ENCODE peak calls at places on chromosomes 11 and 22, in ten cellular contexts. E is brain microvascular endothelial cell, J is choroid plexus epithelial cell, T is stomach, G is fibroblast of lung, W is body of pancreas, K is GM06990, A is AG04450, S is fibroblast of mammary gland, R is upper lobe of right lung. L is an unnamed sample.

GRCh38 chr22:45804319-45804985 is 132.8 kb downstream of the ATXN10 start:
- DNase-seq in J (no peak), E (no peak), T (no peak), K (no peak), R (no peak), G (no peak), S (no peak), A (no peak), W (no peak), L (no peak)

GRCh38 chr11:108538022-108538424 is 39.8 kb upstream of the POGLUT3 start:
- DNase-seq in G (no peak), K (no peak), A (no peak), T (peak), S (no peak), R (peak), E (no peak), W (no peak), J (no peak), L (no peak)

GRCh38 chr11:101470414-101470813 is 113.4 kb downstream of the TRPC6 start:
- DNase-seq in W (no peak), K (no peak), J (no peak), T (no peak), G (peak), E (no peak), R (no peak), A (no peak), S (peak), L (no peak)

GRCh38 chr11:113553235-113553634 is 78.0 kb upstream of the DRD2 start:
- DNase-seq in J (peak), T (no peak), G (peak), S (peak), R (no peak), W (no peak), E (peak), K (no peak), A (peak), L (peak)

GRCh38 chr11:17036666-17037658 is 22.7 kb upstream of the PLEKHA7 start:
- DNase-seq in J (no peak), W (peak), K (no peak), A (no peak), T (peak), S (peak), E (no peak), R (no peak), G (no peak), L (no peak)

GRCh38 chr22:49880281-49880680 is 26.6 kb downstream of the ZBED4 start:
- DNase-seq in A (no peak), S (no peak), G (no peak), K (no peak), T (no peak), W (no peak), J (peak), R (peak), E (no peak), L (peak)

GRCh38 chr11:129853508-129854228 is 38.0 kb downstream of the TMEM45B start:
- DNase-seq in S (peak), A (no peak), G (peak), W (peak), T (peak), J (peak), K (no peak), R (peak), E (no peak), L (no peak)

GRCh38 chr22:19970479-19971275 is 29.1 kb upstream of the TXNRD2 start:
- DNase-seq in J (peak), R (peak), G (peak), S (peak), A (no peak), K (peak), T (peak), E (peak), W (peak), L (peak)

GRCh38 chr11:76808158-76808557 is 25.0 kb downstream of the TSKU start:
- DNase-seq in E (no peak), K (no peak), S (no peak), A (no peak), T (no peak), J (no peak), G (no peak), W (peak), R (no peak), L (no peak)

GRCh38 chr11:102268083-102268984 is 49.0 kb upstream of the BIRC3 start:
- DNase-seq in R (peak), A (no peak), S (peak), J (peak), W (peak), K (peak), T (peak), G (peak), E (peak), L (peak)

GRCh38 chr11:111851636-111852035 is 19.7 kb downstream of the ALG9 start:
- DNase-seq in S (peak), G (peak), K (no peak), E (no peak), J (peak), R (no peak), A (no peak), W (no peak), T (no peak), L (peak)

GRCh38 chr22:38835888-38836301 is 7.9 kb downstream of the NPTXR start:
- DNase-seq in W (no peak), A (peak), T (no peak), E (no peak), S (peak), R (no peak), J (peak), K (no peak), G (no peak), L (peak)

GRCh38 chr11:19968860-19969259 is 191.4 kb downstream of the DBX1 start:
- DNase-seq in J (no peak), G (no peak), E (no peak), A (no peak), S (no peak), T (no peak), R (no peak), W (no peak), K (no peak), L (no peak)

GRCh38 chr22:25447689-25448434 is 116.6 kb upstream of the GRK3 start:
- DNase-seq in E (peak), K (peak), T (peak), W (peak), G (peak), R (peak), S (peak), J (peak), A (peak), L (peak)

GRCh38 chr11:73321342-73322110 is 13.4 kb downstream of the ARHGEF17 start:
- DNase-seq in J (peak), S (no peak), W (no peak), G (peak), R (peak), A (no peak), T (no peak), K (no peak), E (peak), L (peak)

GRCh38 chr11:18617688-18618340 is 16.3 kb downstream of the SPTY2D1 start:
- DNase-seq in K (no peak), A (no peak), R (no peak), G (peak), T (no peak), J (peak), E (peak), W (no peak), S (peak), L (peak)

GRCh38 chr22:20219667-20220628 is 48.2 kb downstream of the RTN4R start:
- DNase-seq in A (no peak), R (no peak), E (no peak), G (no peak), J (no peak), S (no peak), W (no peak), T (no peak), K (no peak), L (no peak)

GRCh38 chr11:81644239-81644840 is 1089.3 kb downstream of the FAM181B start:
- DNase-seq in K (peak), J (peak), R (no peak), S (peak), E (peak), A (no peak), T (no peak), G (peak), W (no peak), L (peak)

GRCh38 chr11:48025983-48026340 is 45.6 kb downstream of the PTPRJ start:
- DNase-seq in W (no peak), J (no peak), R (no peak), T (no peak), E (no peak), A (no peak), S (no peak), G (no peak), K (no peak), L (no peak)

GRCh38 chr11:16963316-16963876 is 50.8 kb downstream of the PLEKHA7 start:
- DNase-seq in G (no peak), R (no peak), S (no peak), J (no peak), A (no peak), W (no peak), T (no peak), E (no peak), K (no peak), L (no peak)

GRCh38 chr11:111796696-111797095 is 30.5 kb upstream of the PPP2R1B start:
- DNase-seq in J (no peak), E (no peak), R (no peak), W (no peak), T (no peak), S (no peak), K (no peak), A (no peak), G (peak), L (no peak)

GRCh38 chr11:128467610-128468041 is 119.7 kb downstream of the ETS1 start:
- DNase-seq in G (peak), R (no peak), K (no peak), S (peak), T (no peak), W (no peak), A (peak), E (peak), J (peak), L (peak)

GRCh38 chr22:41360126-41360525 is 21.6 kb upstream of the TEF start:
- DNase-seq in G (no peak), S (no peak), T (no peak), K (no peak), A (no peak), R (no peak), E (no peak), J (no peak), W (no peak), L (no peak)

GRCh38 chr11:117597083-117597482 is 199.9 kb downstream of the DSCAML1 start:
- DNase-seq in J (peak), R (peak), K (no peak), S (peak), T (no peak), W (peak), A (no peak), G (peak), E (peak), L (peak)

GRCh38 chr22:40220316-40221054 is 42.8 kb downstream of the TNRC6B start:
- DNase-seq in J (no peak), K (no peak), E (no peak), R (no peak), A (no peak), W (no peak), S (no peak), G (no peak), T (no peak), L (peak)

GRCh38 chr11:60589611-60590010 is 74.4 kb downstream of the MS4A13 start:
- DNase-seq in R (no peak), E (no peak), T (no peak), J (peak), A (no peak), K (no peak), W (no peak), G (no peak), S (no peak), L (no peak)
- TF ChIP-seq CTCF in R (no peak), E (no peak), T (no peak), J (no peak), A (no peak), K (peak), W (no peak), G (no peak), S (no peak), L (no peak)

DNA sequence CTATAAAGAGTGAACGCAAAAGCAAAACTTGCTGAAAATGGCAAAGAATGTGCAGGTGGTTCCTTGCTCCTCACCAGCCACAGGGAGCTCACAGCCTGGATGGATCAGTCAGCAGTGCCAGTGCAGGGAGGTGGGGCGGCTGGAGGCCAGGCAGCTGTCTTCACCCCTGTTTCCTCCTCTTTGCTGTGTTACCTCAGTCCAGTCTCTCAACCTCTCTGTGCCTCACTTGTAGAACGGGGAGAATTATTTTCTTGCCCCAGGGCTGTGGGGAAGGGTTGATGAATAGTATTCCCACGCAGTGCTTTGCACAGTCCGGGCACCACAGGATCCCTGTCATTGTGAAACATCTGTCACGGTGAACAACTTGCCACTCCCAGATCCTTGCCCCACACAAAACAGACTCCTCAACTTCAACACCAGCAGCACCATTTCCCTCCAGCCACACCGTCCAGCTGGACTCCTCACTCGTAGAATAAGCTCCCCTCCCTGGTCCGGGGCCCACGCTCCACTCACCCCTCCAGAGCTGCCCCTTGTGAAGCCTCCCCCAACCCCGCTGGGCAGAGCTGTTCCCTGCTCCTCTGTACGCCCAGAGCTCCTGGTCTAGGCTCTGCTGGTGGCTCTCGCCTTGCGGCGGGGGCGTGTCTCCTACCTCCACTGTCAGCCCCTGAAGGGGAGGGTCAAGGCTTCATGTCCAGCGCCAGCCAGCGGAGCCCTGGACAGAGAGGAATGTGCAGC is 27.7 kb downstream of the MPPED1 start:
- DNase-seq in K (no peak), T (no peak), R (peak), J (no peak), W (no peak), G (no peak), A (no peak), S (no peak), E (no peak), L (no peak)
- H3K4me3 ChIP-seq in K (no peak), T (no peak), R (no peak), J (no peak), W (no peak), G (no peak), A (no peak), S (no peak), E (no peak), L (no peak)

GRCh38 chr11:64183890-64184289 is 2.1 kb upstream of the STIP1 start:
- DNase-seq in E (no peak), A (no peak), G (no peak), W (no peak), R (no peak), T (no peak), S (no peak), K (no peak), J (no peak), L (no peak)

GRCh38 chr11:64186205-64187165 is 514 bp downstream of the STIP1 start:
- DNase-seq in G (no peak), E (no peak), S (no peak), K (no peak), W (no peak), R (no peak), A (no peak), J (peak), T (no peak), L (no peak)

GRCh38 chr11:64180871-64181270 is 5.1 kb upstream of the STIP1 start:
- DNase-seq in T (no peak), J (no peak), K (no peak), W (no peak), E (no peak), A (no peak), G (no peak), S (no peak), R (no peak), L (no peak)

GRCh38 chr11:64181506-64182411 is 4.2 kb upstream of the STIP1 start:
- DNase-seq in T (peak), W (peak), A (peak), G (peak), S (peak), E (peak), K (peak), J (peak), R (peak), L (peak)

GRCh38 chr11:64185323-64186204 is at the start of gene STIP1:
- DNase-seq in R (peak), K (peak), A (peak), T (peak), W (peak), S (peak), G (peak), E (peak), J (peak), L (peak)
- TF ChIP-seq CTCF in R (peak), K (peak), A (peak), T (no peak), W (peak), S (peak), G (peak), E (peak), J (peak), L (peak)

GRCh38 chr22:17477401-17477833 is 85.9 kb upstream of the SLC25A18 start:
- DNase-seq in G (peak), T (no peak), R (no peak), E (no peak), A (no peak), K (no peak), S (peak), W (no peak), J (peak), L (no peak)
- H3K4me3 ChIP-seq in G (no peak), T (no peak), R (peak), E (no peak), A (no peak), K (no peak), S (no peak), W (no peak), J (peak), L (no peak)

DNA sequence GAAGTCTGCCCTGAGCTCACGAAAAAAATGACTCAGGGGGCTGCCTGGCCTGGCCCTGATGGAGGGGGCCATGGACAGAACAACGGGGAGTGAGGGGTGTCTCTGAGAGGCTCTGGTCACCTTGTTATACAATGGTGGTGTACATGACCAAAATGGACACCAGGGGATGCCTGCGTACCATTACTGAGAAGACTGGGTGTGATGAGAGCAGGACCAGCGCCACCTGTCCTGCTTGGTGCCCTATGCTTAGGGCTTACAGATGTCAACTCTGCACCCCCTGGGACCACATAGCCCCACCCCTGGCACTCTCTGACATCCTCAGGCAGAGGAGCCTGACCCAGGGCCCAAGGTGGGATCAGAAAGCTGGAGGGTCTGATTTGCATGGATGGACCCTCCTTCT is 104.8 kb downstream of the ZNF280B start:
- DNase-seq in R (no peak), J (no peak), W (no peak), A (no peak), T (no peak), S (no peak), E (no peak), K (no peak), G (no peak), L (no peak)
- TF ChIP-seq CTCF in R (no peak), J (no peak), W (no peak), A (no peak), T (no peak), S (no peak), E (no peak), K (no peak), G (no peak), L (no peak)

GRCh38 chr11:95081010-95081409 is 8.6 kb upstream of the ENDOD1 start:
- DNase-seq in E (no peak), J (no peak), W (no peak), S (no peak), K (no peak), A (no peak), T (no peak), G (no peak), R (no peak), L (no peak)
- H3K4me3 ChIP-seq in E (no peak), J (no peak), W (no peak), S (no peak), K (no peak), A (no peak), T (no peak), G (no peak), R (no peak), L (no peak)

DNA sequence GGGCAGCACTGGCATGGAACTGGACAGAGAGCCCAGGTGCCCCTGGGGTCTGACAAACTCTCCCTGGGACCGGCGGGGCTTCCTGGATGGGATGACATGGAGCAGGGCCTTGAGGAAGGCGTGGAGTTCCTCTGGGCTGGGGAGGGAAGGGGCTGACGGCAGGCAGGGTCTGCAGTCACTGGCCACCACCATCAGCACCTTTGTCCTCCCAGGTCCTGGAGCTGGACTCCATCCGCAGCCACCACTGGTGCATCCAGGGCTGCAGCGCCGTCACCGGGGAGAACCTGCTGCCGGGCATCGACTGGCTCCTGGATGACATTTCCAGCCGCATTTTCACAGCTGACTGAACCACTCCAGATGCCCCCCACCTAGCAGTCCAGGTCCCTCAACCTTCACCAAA is 5.7 kb upstream of the SNX15 start:
- DNase-seq in A (no peak), W (no peak), G (no peak), K (no peak), E (no peak), T (no peak), S (no peak), R (no peak), J (no peak), L (no peak)
- TF ChIP-seq CTCF in A (no peak), W (no peak), G (no peak), K (no peak), E (no peak), T (no peak), S (no peak), R (no peak), J (no peak), L (no peak)

L was measured in astrocyte of the spinal cord.